ENCODE peak calls at places on chromosomes 6 and 20, in six cellular contexts. T is brain microvascular endothelial cell, H is esophagus squamous epithelium, G is IMR-90, B is dorsolateral prefrontal cortex, M is AG09309. J is an unnamed sample.

GRCh38 chr6:108903796-108904195 is 55.6 kb downstream of the ARMC2 start:
- DNase-seq in T (no peak), B (no peak), G (no peak), M (no peak), H (no peak), J (no peak)

GRCh38 chr6:111803384-111803783 is 69.9 kb downstream of the FYN start:
- DNase-seq in B (no peak), M (no peak), T (no peak), H (no peak), G (no peak), J (no peak)

GRCh38 chr6:6610031-6610591 is 21.6 kb downstream of the LY86 start:
- DNase-seq in T (no peak), B (no peak), H (no peak), M (no peak), G (no peak), J (no peak)

GRCh38 chr20:33399924-33400323 is 1.4 kb downstream of the CDK5RAP1 start:
- DNase-seq in M (no peak), G (no peak), T (no peak), H (no peak), B (no peak), J (no peak)

GRCh38 chr6:15313367-15313766 is 67.5 kb downstream of the JARID2 start:
- DNase-seq in B (peak; percentile 72), H (no peak), M (no peak), G (no peak), T (no peak), J (no peak)

GRCh38 chr20:23085415-23086055 is 589 bp downstream of the CD93 start:
- DNase-seq in T (no peak), H (no peak), M (no peak), B (no peak), G (no peak), J (no peak)

GRCh38 chr6:47147175-47147727 is 105.1 kb upstream of the ADGRF1 start:
- DNase-seq in H (no peak), T (no peak), M (no peak), G (no peak), B (no peak), J (no peak)

GRCh38 chr20:12113468-12114371 is 196.0 kb downstream of the BTBD3 start:
- DNase-seq in G (no peak), M (peak; percentile 1), T (no peak), H (no peak), B (no peak), J (no peak)

GRCh38 chr6:102853249-102853955 is 1459.9 kb downstream of the GRIK2 start:
- DNase-seq in B (no peak), H (no peak), G (no peak), T (no peak), M (no peak), J (no peak)

GRCh38 chr6:40822619-40823018 is 216.4 kb downstream of the UNC5CL start:
- DNase-seq in T (no peak), B (no peak), H (no peak), M (no peak), G (no peak), J (peak; percentile 2)

GRCh38 chr20:62646851-62647520 is 4.7 kb downstream of the SLCO4A1 start:
- DNase-seq in H (no peak), G (no peak), M (no peak), T (no peak), B (no peak), J (peak; percentile 47)

GRCh38 chr6:125741336-125741735 is 8.1 kb upstream of the HEY2 start:
- DNase-seq in M (no peak), T (no peak), B (no peak), G (no peak), H (no peak), J (no peak)

GRCh38 chr20:49846206-49846807 is 33.7 kb downstream of the SLC9A8 start:
- DNase-seq in T (peak; percentile 60), M (no peak), B (peak; percentile 57), H (no peak), G (peak; percentile 58), J (peak; percentile 57)

GRCh38 chr6:30647039-30647801 is at the start of gene C6orf136:
- DNase-seq in H (peak; percentile 49), T (peak; percentile 37), M (no peak), G (peak; percentile 91), B (peak; percentile 51), J (peak; percentile 93)

GRCh38 chr6:98416027-98416426 is 418.3 kb upstream of the POU3F2 start:
- DNase-seq in B (peak; percentile 52), H (no peak), M (no peak), T (no peak), G (no peak), J (peak; percentile 2)

GRCh38 chr6:1987640-1988039 is 257.8 kb downstream of the GMDS start:
- DNase-seq in H (no peak), G (peak; percentile 91), M (peak; percentile 40), B (no peak), T (peak; percentile 56), J (peak; percentile 84)

GRCh38 chr6:140174509-140174908 is 800.1 kb upstream of the CITED2 start:
- DNase-seq in H (no peak), M (peak; percentile 99), T (peak; percentile 83), B (no peak), G (peak; percentile 98), J (peak; percentile 99)

GRCh38 chr6:10395946-10396577 is 18.8 kb downstream of the TFAP2A start:
- DNase-seq in H (no peak), T (no peak), G (no peak), B (no peak), M (no peak), J (peak; percentile 40)
- H3K4me3 ChIP-seq in H (no peak overlapping the region), T (peak overlapping the region; percentile 28), G (no peak overlapping the region), B (no peak overlapping the region), M (no peak overlapping the region), J (no peak overlapping the region)

DNA sequence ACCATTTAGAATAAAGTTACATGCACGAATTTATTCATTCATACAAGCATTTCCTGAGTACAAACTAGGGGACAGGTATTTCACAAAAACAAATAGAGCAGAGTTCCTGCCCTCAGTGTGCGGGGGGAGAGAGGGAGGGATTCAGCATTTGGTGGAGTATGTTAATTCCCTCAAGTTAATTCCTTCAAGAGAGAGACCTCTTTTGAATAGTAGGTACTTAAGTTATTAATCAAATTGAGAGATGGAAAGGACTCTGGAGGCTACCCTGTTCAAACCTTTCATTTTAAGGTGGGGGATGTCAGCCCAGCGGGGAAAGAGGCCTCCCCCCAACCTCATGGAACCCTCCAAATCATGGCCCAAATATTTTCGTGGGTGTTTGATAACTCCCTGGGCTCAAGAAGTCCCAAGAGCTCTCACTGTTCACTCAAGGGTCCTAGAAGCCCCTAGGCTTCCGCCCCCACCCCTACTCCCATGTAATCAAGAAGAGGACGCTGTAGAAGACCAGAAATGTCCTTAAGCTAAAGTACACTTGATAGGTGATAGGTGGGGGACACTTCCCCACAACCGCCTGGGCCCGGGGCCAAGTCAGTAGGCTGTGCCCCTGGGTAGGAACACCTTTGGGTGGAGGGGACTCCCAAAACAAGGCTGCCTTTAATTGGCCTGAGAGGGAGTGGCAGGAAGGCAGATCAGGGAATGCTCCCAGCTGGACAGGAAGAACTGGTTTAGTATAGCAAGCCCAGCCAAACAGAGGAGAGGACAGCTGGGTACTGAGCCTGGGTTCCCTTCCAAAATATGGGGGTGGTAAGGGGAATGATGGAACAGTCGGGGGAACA is 2.9 kb downstream of the SDC4 start:
- DNase-seq in G (no peak), T (no peak), B (no peak), M (no peak), H (no peak), J (peak; percentile 81)
- H3K4me3 ChIP-seq in G (peak overlapping the region; percentile 74), T (peak overlapping the region; percentile 83), B (peak overlapping the region; percentile 65), M (peak overlapping the region; percentile 87), H (peak overlapping the region; percentile 81), J (peak overlapping the region; percentile 63)

GRCh38 chr6:53492860-53493634 is 51.9 kb downstream of the GCLC start:
- DNase-seq in B (no peak), G (peak; percentile 73), M (peak; percentile 46), T (peak; percentile 33), H (no peak), J (peak; percentile 70)
- H3K4me3 ChIP-seq in B (peak overlapping the region; percentile 17), G (peak overlapping the region; percentile 0), M (peak overlapping the region; percentile 24), T (peak overlapping the region; percentile 15), H (no peak overlapping the region), J (no peak overlapping the region)

DNA sequence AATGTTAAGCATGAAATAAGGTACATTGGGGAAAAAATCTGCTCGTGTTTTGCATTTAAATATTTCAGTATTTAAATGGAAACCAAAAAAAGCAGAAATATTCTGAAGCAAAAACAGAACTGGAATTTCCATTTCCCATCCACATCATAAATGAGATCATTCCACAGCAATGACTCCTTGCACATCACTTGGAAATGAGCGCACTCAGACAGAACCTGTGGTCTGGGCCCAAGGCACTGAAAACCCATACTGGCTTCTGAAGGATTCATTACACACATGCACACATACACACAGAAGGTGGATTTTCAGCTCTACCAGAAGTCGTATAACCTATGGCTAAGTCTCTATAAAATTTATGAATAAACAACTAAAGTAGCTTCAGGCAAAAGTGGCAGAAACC is 174.8 kb downstream of the IBTK start:
- DNase-seq in H (no peak), B (no peak), T (peak; percentile 82), G (peak; percentile 79), M (peak; percentile 60), J (peak; percentile 8)
- H3K4me3 ChIP-seq in H (no peak overlapping the region), B (no peak overlapping the region), T (no peak overlapping the region), G (no peak overlapping the region), M (no peak overlapping the region), J (no peak overlapping the region)

GRCh38 chr6:395432-396125 is 4.0 kb downstream of the IRF4 start:
- DNase-seq in H (no peak), B (no peak), G (no peak), M (no peak), T (no peak), J (no peak)

GRCh38 chr6:392441-393390 is 1.2 kb downstream of the IRF4 start:
- DNase-seq in T (no peak), H (no peak), B (no peak), M (no peak), G (no peak), J (peak; percentile 12)

GRCh38 chr6:391559-392440 is at the start of gene IRF4:
- DNase-seq in G (no peak), B (no peak), H (no peak), M (no peak), T (no peak), J (peak; percentile 9)

GRCh38 chr6:394641-395289 is 3.2 kb downstream of the IRF4 start:
- DNase-seq in H (no peak), G (no peak), M (no peak), B (no peak), T (no peak), J (no peak)

GRCh38 chr6:393391-394221 is 2.1 kb downstream of the IRF4 start:
- DNase-seq in T (no peak), H (no peak), B (no peak), M (no peak), G (no peak), J (no peak)
- H3K4me3 ChIP-seq in T (peak overlapping the region; percentile 15), H (peak overlapping the region; percentile 61), B (peak overlapping the region; percentile 32), M (no peak overlapping the region), G (no peak overlapping the region), J (no peak overlapping the region)

GRCh38 chr20:38261054-38261390 is 487 bp upstream of the KIAA1755 start:
- DNase-seq in T (no peak), B (no peak), M (no peak), H (no peak), G (no peak), J (no peak)
- H3K4me3 ChIP-seq in T (peak overlapping the region; percentile 94), B (peak overlapping the region; percentile 74), M (peak overlapping the region; percentile 34), H (peak overlapping the region; percentile 60), G (peak overlapping the region; percentile 35), J (no peak overlapping the region)

J was measured in epithelial cell of esophagus.